ENCODE peak calls at places on chromosomes 12 and 14, in four cellular contexts. One of them, this sample, is unnamed.

GRCh38 chr14:59585891-59586554 is 9.4 kb upstream of the CCDC175 start:
- DNase-seq in H54: no peak
- DNase-seq in prostate gland: no peak
- DNase-seq in RPMI8226: no peak
- DNase-seq in this sample: no peak

GRCh38 chr12:107057071-107057834 is 36.1 kb downstream of the CRY1 start:
- DNase-seq in H54: no peak
- DNase-seq in prostate gland: no peak
- DNase-seq in RPMI8226: no peak
- DNase-seq in this sample: no peak

GRCh38 chr12:63124778-63125177 is 26.2 kb downstream of the AVPR1A start:
- DNase-seq in H54: no peak
- DNase-seq in prostate gland: no peak
- DNase-seq in RPMI8226: no peak
- DNase-seq in this sample: no peak

GRCh38 chr12:64792128-64792527 is 32.3 kb upstream of the TBC1D30 start:
- DNase-seq in H54: no peak
- DNase-seq in prostate gland: no peak
- DNase-seq in RPMI8226: no peak
- DNase-seq in this sample: no peak

GRCh38 chr14:35346738-35347322 is 54.6 kb downstream of the PSMA6 start:
- DNase-seq in H54: no peak
- DNase-seq in prostate gland: no peak
- DNase-seq in RPMI8226: no peak
- DNase-seq in this sample: no peak

GRCh38 chr14:92794547-92794941 is 439 bp downstream of the GOLGA5 start:
- DNase-seq in H54: no peak
- DNase-seq in prostate gland: no peak
- DNase-seq in RPMI8226: no peak
- DNase-seq in this sample: no peak

GRCh38 chr12:46269429-46270241 is 792 bp upstream of the SLC38A1 start:
- DNase-seq in H54: no peak
- DNase-seq in prostate gland: no peak
- DNase-seq in RPMI8226: peak
- DNase-seq in this sample: no peak

GRCh38 chr14:54642950-54643695 is 76.2 kb downstream of the SAMD4A start:
- DNase-seq in H54: no peak
- DNase-seq in prostate gland: no peak
- DNase-seq in RPMI8226: peak
- DNase-seq in this sample: no peak

GRCh38 chr14:77151918-77152588 is 10.5 kb upstream of the ZDHHC22 start:
- DNase-seq in H54: no peak
- DNase-seq in prostate gland: no peak
- DNase-seq in RPMI8226: no peak
- DNase-seq in this sample: no peak

GRCh38 chr12:32988982-32989381 is 92.4 kb upstream of the PKP2 start:
- DNase-seq in H54: no peak
- DNase-seq in prostate gland: no peak
- DNase-seq in RPMI8226: no peak
- DNase-seq in this sample: no peak

GRCh38 chr12:8823565-8824300 is 1.3 kb downstream of the A2ML1 start:
- DNase-seq in H54: peak
- DNase-seq in prostate gland: peak
- DNase-seq in RPMI8226: no peak
- DNase-seq in this sample: no peak

GRCh38 chr14:65170318-65170717 is 68.0 kb upstream of the MAX start:
- DNase-seq in H54: no peak
- DNase-seq in prostate gland: no peak
- DNase-seq in RPMI8226: no peak
- DNase-seq in this sample: no peak

This sample was measured in SIG-M5.